ENCODE peak calls at places on chromosomes 16 and 17, in eight cellular contexts. One of them, this sample, is unnamed.

GRCh38 chr17:74012465-74012864 is 191.0 kb upstream of the RPL38 start:
- DNase-seq in HepG2: peak; percentile 15
- DNase-seq in WTC11: no peak
- DNase-seq in GM12878: no peak
- DNase-seq in IMR-90: no peak
- DNase-seq in SK-N-SH: no peak
- DNase-seq in K562: no peak
- DNase-seq in H1: no peak
- DNase-seq in this sample: no peak

GRCh38 chr17:68238894-68239293 is 8.9 kb upstream of the AMZ2 start:
- DNase-seq in HepG2: no peak
- DNase-seq in WTC11: no peak
- DNase-seq in GM12878: no peak
- DNase-seq in IMR-90: no peak
- DNase-seq in SK-N-SH: no peak
- DNase-seq in K562: no peak
- DNase-seq in H1: no peak
- DNase-seq in this sample: no peak

GRCh38 chr17:7004398-7005253 is 7.8 kb upstream of the RNASEK start:
- DNase-seq in HepG2: peak; percentile 76
- DNase-seq in WTC11: no peak
- DNase-seq in GM12878: peak; percentile 26
- DNase-seq in IMR-90: peak; percentile 54
- DNase-seq in SK-N-SH: peak; percentile 70
- DNase-seq in K562: peak; percentile 41
- DNase-seq in H1: no peak
- DNase-seq in this sample: peak; percentile 85

GRCh38 chr17:77145635-77146632 is 5.2 kb downstream of the SEC14L1 start:
- DNase-seq in HepG2: peak; percentile 70
- DNase-seq in WTC11: peak; percentile 34
- DNase-seq in GM12878: peak; percentile 71
- DNase-seq in IMR-90: peak; percentile 76
- DNase-seq in SK-N-SH: peak; percentile 44
- DNase-seq in K562: no peak
- DNase-seq in H1: no peak
- DNase-seq in this sample: no peak

GRCh38 chr17:4596636-4597380 is 12.5 kb downstream of the SMTNL2 start:
- DNase-seq in HepG2: no peak
- DNase-seq in WTC11: no peak
- DNase-seq in GM12878: no peak
- DNase-seq in IMR-90: no peak
- DNase-seq in SK-N-SH: no peak
- DNase-seq in K562: no peak
- DNase-seq in H1: no peak
- DNase-seq in this sample: no peak

GRCh38 chr17:77125432-77125901 is 15.3 kb upstream of the SEC14L1 start:
- DNase-seq in HepG2: peak; percentile 67
- DNase-seq in WTC11: no peak
- DNase-seq in GM12878: no peak
- DNase-seq in IMR-90: peak; percentile 91
- DNase-seq in SK-N-SH: no peak
- DNase-seq in K562: no peak
- DNase-seq in H1: no peak
- DNase-seq in this sample: peak; percentile 97

GRCh38 chr16:67199011-67199807 is at the start of gene ELMO3:
- DNase-seq in HepG2: no peak
- DNase-seq in WTC11: peak; percentile 84
- DNase-seq in GM12878: no peak
- DNase-seq in IMR-90: no peak
- DNase-seq in SK-N-SH: peak; percentile 72
- DNase-seq in K562: peak; percentile 58
- DNase-seq in H1: no peak
- DNase-seq in this sample: no peak

GRCh38 chr16:70804729-70805169 is 3.8 kb upstream of the VAC14 start:
- DNase-seq in HepG2: no peak
- DNase-seq in WTC11: no peak
- DNase-seq in GM12878: no peak
- DNase-seq in IMR-90: no peak
- DNase-seq in SK-N-SH: no peak
- DNase-seq in K562: no peak
- DNase-seq in H1: no peak
- DNase-seq in this sample: no peak

GRCh38 chr17:47729486-47729885 is 3.5 kb upstream of the TBX21 start:
- DNase-seq in HepG2: no peak
- DNase-seq in WTC11: no peak
- DNase-seq in GM12878: no peak
- DNase-seq in IMR-90: no peak
- DNase-seq in SK-N-SH: no peak
- DNase-seq in K562: no peak
- DNase-seq in H1: no peak
- DNase-seq in this sample: no peak

GRCh38 chr16:88192601-88193000 is 190.2 kb upstream of the ZNF469 start:
- DNase-seq in HepG2: no peak
- DNase-seq in WTC11: no peak
- DNase-seq in GM12878: no peak
- DNase-seq in IMR-90: no peak
- DNase-seq in SK-N-SH: no peak
- DNase-seq in K562: no peak
- DNase-seq in H1: no peak
- DNase-seq in this sample: no peak

GRCh38 chr16:12120331-12120981 is 143.9 kb downstream of the SNX29 start:
- DNase-seq in HepG2: no peak
- DNase-seq in WTC11: no peak
- DNase-seq in GM12878: no peak
- DNase-seq in IMR-90: peak; percentile 84
- DNase-seq in SK-N-SH: no peak
- DNase-seq in K562: no peak
- DNase-seq in H1: no peak
- DNase-seq in this sample: no peak
- TF ChIP-seq USF2 in HepG2: no peak
- TF ChIP-seq USF2 in WTC11: no peak
- TF ChIP-seq USF2 in GM12878: no peak
- TF ChIP-seq USF2 in IMR-90: no peak
- TF ChIP-seq USF2 in SK-N-SH: no peak
- TF ChIP-seq USF2 in K562: no peak
- TF ChIP-seq USF2 in H1: no peak
- TF ChIP-seq USF2 in this sample: no peak

DNA sequence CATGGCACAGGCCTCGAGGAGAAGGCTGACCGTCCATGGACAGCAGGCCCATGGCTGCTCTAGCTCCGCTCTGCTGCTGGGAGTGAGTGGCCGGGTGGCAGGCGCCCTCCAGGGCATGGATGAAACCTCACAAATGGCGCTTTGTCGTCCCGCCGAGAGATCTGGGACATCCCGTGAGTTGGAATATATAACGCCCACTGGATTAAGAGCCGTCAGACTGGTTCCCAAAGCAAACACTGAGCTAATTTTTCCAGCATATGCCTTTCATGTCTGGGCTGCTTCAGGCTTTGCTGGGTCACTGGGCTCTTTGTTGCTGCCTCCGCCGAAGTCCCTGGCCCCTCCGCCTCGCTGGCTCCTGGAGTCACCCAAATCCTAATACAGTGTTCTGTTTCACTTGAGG is 266.3 kb downstream of the FOXL1 start:
- DNase-seq in HepG2: no peak
- DNase-seq in WTC11: no peak
- DNase-seq in GM12878: no peak
- DNase-seq in IMR-90: no peak
- DNase-seq in SK-N-SH: no peak
- DNase-seq in K562: no peak
- DNase-seq in H1: no peak
- DNase-seq in this sample: no peak
- TF ChIP-seq USF2 in HepG2: no peak
- TF ChIP-seq USF2 in WTC11: no peak
- TF ChIP-seq USF2 in GM12878: no peak
- TF ChIP-seq USF2 in IMR-90: no peak
- TF ChIP-seq USF2 in SK-N-SH: no peak
- TF ChIP-seq USF2 in K562: no peak
- TF ChIP-seq USF2 in H1: no peak
- TF ChIP-seq USF2 in this sample: no peak

GRCh38 chr16:85798283-85798776 is 1.0 kb downstream of the EMC8 start:
- DNase-seq in HepG2: peak; percentile 77
- DNase-seq in WTC11: no peak
- DNase-seq in GM12878: no peak
- DNase-seq in IMR-90: peak; percentile 6
- DNase-seq in SK-N-SH: no peak
- DNase-seq in K562: no peak
- DNase-seq in H1: no peak
- DNase-seq in this sample: no peak

GRCh38 chr16:85800321-85800669 is 800 bp downstream of the COX4I1 start:
- DNase-seq in HepG2: peak; percentile 18
- DNase-seq in WTC11: no peak
- DNase-seq in GM12878: no peak
- DNase-seq in IMR-90: no peak
- DNase-seq in SK-N-SH: no peak
- DNase-seq in K562: no peak
- DNase-seq in H1: no peak
- DNase-seq in this sample: no peak

GRCh38 chr16:85799497-85800320 is at the start of the genes COX4I1 and EMC8:
- DNase-seq in HepG2: peak; percentile 90
- DNase-seq in WTC11: peak; percentile 94
- DNase-seq in GM12878: peak; percentile 63
- DNase-seq in IMR-90: peak; percentile 92
- DNase-seq in SK-N-SH: peak; percentile 96
- DNase-seq in K562: no peak
- DNase-seq in H1: peak; percentile 75
- DNase-seq in this sample: peak; percentile 89

GRCh38 chr16:85796599-85796998 is 2.7 kb downstream of the EMC8 start:
- DNase-seq in HepG2: peak; percentile 17
- DNase-seq in WTC11: no peak
- DNase-seq in GM12878: no peak
- DNase-seq in IMR-90: no peak
- DNase-seq in SK-N-SH: no peak
- DNase-seq in K562: no peak
- DNase-seq in H1: no peak
- DNase-seq in this sample: no peak

GRCh38 chr16:85798901-85799496 is 345 bp downstream of the EMC8 start:
- DNase-seq in HepG2: no peak
- DNase-seq in WTC11: peak; percentile 25
- DNase-seq in GM12878: no peak
- DNase-seq in IMR-90: peak; percentile 28
- DNase-seq in SK-N-SH: peak; percentile 84
- DNase-seq in K562: peak; percentile 90
- DNase-seq in H1: no peak
- DNase-seq in this sample: peak; percentile 33
- TF ChIP-seq USF2 in HepG2: no peak
- TF ChIP-seq USF2 in WTC11: no peak
- TF ChIP-seq USF2 in GM12878: no peak
- TF ChIP-seq USF2 in IMR-90: no peak
- TF ChIP-seq USF2 in SK-N-SH: no peak
- TF ChIP-seq USF2 in K562: no peak
- TF ChIP-seq USF2 in H1: no peak
- TF ChIP-seq USF2 in this sample: no peak

GRCh38 chr17:72191901-72192300 is 71.1 kb downstream of the SOX9 start:
- DNase-seq in HepG2: no peak
- DNase-seq in WTC11: no peak
- DNase-seq in GM12878: no peak
- DNase-seq in IMR-90: no peak
- DNase-seq in SK-N-SH: no peak
- DNase-seq in K562: no peak
- DNase-seq in H1: no peak
- DNase-seq in this sample: no peak
- TF ChIP-seq USF2 in HepG2: no peak
- TF ChIP-seq USF2 in WTC11: no peak
- TF ChIP-seq USF2 in GM12878: no peak
- TF ChIP-seq USF2 in IMR-90: no peak
- TF ChIP-seq USF2 in SK-N-SH: no peak
- TF ChIP-seq USF2 in K562: no peak
- TF ChIP-seq USF2 in H1: no peak
- TF ChIP-seq USF2 in this sample: no peak

GRCh38 chr16:14658063-14658462 is 25.3 kb downstream of the BFAR start:
- DNase-seq in HepG2: no peak
- DNase-seq in WTC11: no peak
- DNase-seq in GM12878: peak; percentile 71
- DNase-seq in IMR-90: no peak
- DNase-seq in SK-N-SH: no peak
- DNase-seq in K562: no peak
- DNase-seq in H1: no peak
- DNase-seq in this sample: no peak
- TF ChIP-seq USF2 in HepG2: no peak
- TF ChIP-seq USF2 in WTC11: no peak
- TF ChIP-seq USF2 in GM12878: no peak
- TF ChIP-seq USF2 in IMR-90: no peak
- TF ChIP-seq USF2 in SK-N-SH: no peak
- TF ChIP-seq USF2 in K562: no peak
- TF ChIP-seq USF2 in H1: no peak
- TF ChIP-seq USF2 in this sample: no peak

DNA sequence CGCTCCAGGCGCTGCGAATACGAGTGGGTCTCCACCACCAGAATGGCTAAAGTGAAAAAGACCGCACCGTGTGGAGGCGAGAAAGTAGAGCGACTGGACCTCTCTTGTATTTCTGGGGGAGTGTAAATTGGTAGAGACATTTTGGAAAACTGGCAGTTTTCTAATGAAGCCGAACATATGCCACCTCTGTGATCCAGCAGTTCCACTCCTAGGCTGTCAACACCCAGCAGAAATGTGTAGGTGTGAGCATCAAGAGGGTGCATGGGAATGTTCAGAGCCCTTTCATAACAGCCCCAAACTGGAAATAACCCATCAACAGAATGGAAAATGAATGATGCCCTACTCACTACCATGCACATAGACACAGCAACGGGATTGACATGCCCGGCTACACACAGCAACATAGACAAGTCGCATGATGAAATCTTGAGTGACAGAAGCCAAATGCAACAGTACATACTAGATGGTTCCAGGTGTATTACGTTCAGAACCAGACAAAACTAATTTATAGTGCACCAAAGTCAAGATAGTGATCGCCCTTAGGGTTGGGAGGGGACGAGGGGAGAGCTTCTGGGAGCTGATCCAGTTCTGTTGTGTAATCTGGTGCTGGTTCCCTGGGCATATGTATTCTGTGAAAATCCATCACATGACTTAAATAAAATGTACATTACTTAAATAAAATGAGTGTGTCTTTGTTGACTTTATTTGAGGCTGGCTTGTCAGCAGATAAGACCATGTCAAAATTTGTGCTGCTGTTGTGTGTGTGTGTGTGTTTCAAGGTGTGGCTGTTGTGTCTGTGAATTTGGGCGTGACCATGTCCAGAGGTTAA is 877 bp upstream of the BCL7C start:
- DNase-seq in HepG2: no peak
- DNase-seq in WTC11: no peak
- DNase-seq in GM12878: no peak
- DNase-seq in IMR-90: no peak
- DNase-seq in SK-N-SH: no peak
- DNase-seq in K562: no peak
- DNase-seq in H1: no peak
- DNase-seq in this sample: no peak
- TF ChIP-seq USF2 in HepG2: no peak
- TF ChIP-seq USF2 in WTC11: no peak
- TF ChIP-seq USF2 in GM12878: no peak
- TF ChIP-seq USF2 in IMR-90: no peak
- TF ChIP-seq USF2 in SK-N-SH: no peak
- TF ChIP-seq USF2 in K562: no peak
- TF ChIP-seq USF2 in H1: no peak
- TF ChIP-seq USF2 in this sample: no peak

DNA sequence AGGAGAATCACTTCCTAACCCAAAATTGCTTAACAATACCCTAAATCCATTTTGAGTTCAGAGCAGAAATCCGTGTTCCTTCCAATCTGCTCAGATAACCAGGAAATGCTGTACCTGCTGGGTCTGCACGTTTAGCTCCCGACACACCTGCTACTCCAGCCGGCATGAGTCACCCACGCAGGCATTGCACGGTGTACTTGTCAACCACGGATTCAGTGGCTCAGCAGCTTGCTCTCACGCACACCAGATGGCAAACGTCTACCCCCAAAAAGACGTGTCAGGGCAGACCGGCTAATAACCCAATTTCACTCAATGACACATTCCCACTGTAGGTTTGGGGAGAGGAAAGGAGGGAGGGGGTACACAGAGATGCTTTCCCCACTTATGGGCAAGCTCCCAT is 468.1 kb downstream of the SOX9 start:
- DNase-seq in HepG2: peak; percentile 67
- DNase-seq in WTC11: no peak
- DNase-seq in GM12878: no peak
- DNase-seq in IMR-90: peak; percentile 89
- DNase-seq in SK-N-SH: no peak
- DNase-seq in K562: no peak
- DNase-seq in H1: no peak
- DNase-seq in this sample: peak; percentile 82
- TF ChIP-seq USF2 in HepG2: no peak
- TF ChIP-seq USF2 in WTC11: no peak
- TF ChIP-seq USF2 in GM12878: no peak
- TF ChIP-seq USF2 in IMR-90: no peak
- TF ChIP-seq USF2 in SK-N-SH: no peak
- TF ChIP-seq USF2 in K562: no peak
- TF ChIP-seq USF2 in H1: no peak
- TF ChIP-seq USF2 in this sample: no peak